ENCODE peak calls at places on chromosomes 4 and X, in six cellular contexts. D is right lobe of liver, Z is fibroblast of pulmonary artery, X is breast epithelium, G is prostate gland, S is foreskin fibroblast. J is an unnamed sample.

GRCh38 chr4:2735869-2736268 is 20.3 kb downstream of the TNIP2 start:
- DNase-seq in D (no peak), Z (no peak), X (no peak), G (no peak), S (no peak), J (no peak)

GRCh38 chr4:121510260-121510942 is 129.6 kb upstream of the QRFPR start:
- DNase-seq in D (no peak), Z (no peak), X (no peak), G (no peak), S (no peak), J (no peak)

GRCh38 chrX:71661919-71662318 is 5.4 kb upstream of the LOC101059915 start:
- DNase-seq in D (no peak), Z (no peak), X (no peak), G (no peak), S (no peak), J (no peak)

GRCh38 chr4:16764622-16765021 is 133.8 kb downstream of the LDB2 start:
- DNase-seq in D (no peak), Z (peak; percentile 33), X (no peak), G (no peak), S (peak; percentile 22), J (no peak)

GRCh38 chr4:7055990-7056325 is 11.9 kb downstream of the GRPEL1 start:
- DNase-seq in D (no peak), Z (no peak), X (no peak), G (no peak), S (no peak), J (no peak)

GRCh38 chr4:164807611-164808010 is 53.7 kb downstream of the SMIM31 start:
- DNase-seq in D (no peak), Z (no peak), X (no peak), G (no peak), S (no peak), J (no peak)

GRCh38 chrX:77426811-77427210 is 20.4 kb upstream of the FGF16 start:
- DNase-seq in D (no peak), Z (peak; percentile 51), X (no peak), G (no peak), S (peak; percentile 51), J (no peak)

GRCh38 chr4:71616168-71616811 is 167.6 kb downstream of the GC start:
- DNase-seq in D (no peak), Z (no peak), X (no peak), G (no peak), S (no peak), J (no peak)

GRCh38 chrX:100798815-100799214 is 21.4 kb upstream of the CSTF2 start:
- DNase-seq in D (no peak), Z (no peak), X (no peak), G (no peak), S (no peak), J (no peak)

GRCh38 chr4:79177388-79177787 is 148.5 kb downstream of the NAA11 start:
- DNase-seq in D (no peak), Z (no peak), X (no peak), G (no peak), S (no peak), J (no peak)

GRCh38 chr4:54384563-54384962 is 155.5 kb downstream of the PDGFRA start:
- DNase-seq in D (no peak), Z (peak; percentile 57), X (peak; percentile 19), G (no peak), S (peak; percentile 77), J (peak; percentile 15)

GRCh38 chrX:80808854-80809493 is 703 bp downstream of the BRWD3 start:
- DNase-seq in D (peak; percentile 45), Z (no peak), X (peak; percentile 19), G (peak; percentile 11), S (peak; percentile 19), J (peak; percentile 34)

GRCh38 chr4:180794352-180794751 is 1448.8 kb upstream of the TENM3 start:
- DNase-seq in D (no peak), Z (peak; percentile 24), X (no peak), G (no peak), S (no peak), J (no peak)

GRCh38 chr4:78889955-78890354 is 49.3 kb downstream of the PAQR3 start:
- DNase-seq in D (no peak), Z (no peak), X (no peak), G (no peak), S (no peak), J (no peak)

GRCh38 chrX:38870386-38870895 is 69.2 kb downstream of the MID1IP1 start:
- DNase-seq in D (no peak), Z (no peak), X (no peak), G (no peak), S (no peak), J (peak; percentile 66)

GRCh38 chr4:71689822-71690221 is 94.1 kb downstream of the GC start:
- DNase-seq in D (no peak), Z (peak; percentile 23), X (no peak), G (no peak), S (no peak), J (no peak)

GRCh38 chrX:13938766-13939530 is 90.7 kb downstream of the GEMIN8 start:
- DNase-seq in D (no peak), Z (no peak), X (no peak), G (no peak), S (no peak), J (no peak)

GRCh38 chr4:100517864-100518341 is at the start of gene EMCN:
- DNase-seq in D (no peak), Z (peak; percentile 79), X (no peak), G (no peak), S (peak; percentile 11), J (no peak)

GRCh38 chr4:85824166-85824945 is 349.4 kb downstream of the ARHGAP24 start:
- DNase-seq in D (no peak), Z (no peak), X (no peak), G (no peak), S (no peak), J (no peak)

GRCh38 chrX:110683925-110684324 is 111.7 kb downstream of the CHRDL1 start:
- DNase-seq in D (no peak), Z (no peak), X (no peak), G (no peak), S (no peak), J (no peak)

GRCh38 chr4:32985256-32985655 is 2265.1 kb downstream of the PCDH7 start:
- DNase-seq in D (no peak), Z (peak; percentile 66), X (no peak), G (no peak), S (peak; percentile 80), J (no peak)

GRCh38 chrX:27915617-27916016 is 65.6 kb downstream of the DCAF8L1 start:
- DNase-seq in D (no peak), Z (peak; percentile 42), X (no peak), G (no peak), S (peak; percentile 17), J (no peak)

GRCh38 chr4:170675568-170676262 is 586.0 kb upstream of the AADAT start:
- DNase-seq in D (no peak), Z (peak; percentile 18), X (no peak), G (no peak), S (peak; percentile 14), J (no peak)

GRCh38 chrX:149487292-149487691 is 17.8 kb downstream of the IDS start:
- DNase-seq in D (no peak), Z (no peak), X (no peak), G (no peak), S (no peak), J (no peak)

GRCh38 chr4:149885896-149886295 is 70.3 kb upstream of the IQCM start:
- DNase-seq in D (no peak), Z (peak; percentile 38), X (no peak), G (no peak), S (peak; percentile 62), J (no peak)

GRCh38 chr4:114281561-114281960 is 302.1 kb upstream of the ARSJ start:
- DNase-seq in D (no peak), Z (peak; percentile 87), X (no peak), G (no peak), S (peak; percentile 77), J (no peak)

GRCh38 chr4:109665783-109666455 is 37.3 kb downstream of the CASP6 start:
- DNase-seq in D (no peak), Z (no peak), X (no peak), G (no peak), S (no peak), J (no peak)

GRCh38 chr4:7715251-7716014 is 224.2 kb downstream of the AFAP1 start:
- DNase-seq in D (no peak), Z (no peak), X (no peak), G (no peak), S (no peak), J (no peak)

GRCh38 chr4:3783691-3784306 is 17.6 kb downstream of the ADRA2C start:
- DNase-seq in D (no peak), Z (no peak), X (no peak), G (no peak), S (no peak), J (peak; percentile 69)
- TF ChIP-seq CTCF in D (peak; percentile 51), Z (no peak), X (no peak), G (no peak), S (peak; percentile 10), J (peak; percentile 43)

GRCh38 chr4:1050486-1051213 is 39.2 kb downstream of the FGFRL1 start:
- DNase-seq in D (no peak), Z (no peak), X (no peak), G (no peak), S (no peak), J (no peak)
- TF ChIP-seq CTCF in D (peak; percentile 21), Z (no peak), X (no peak), G (no peak), S (peak; percentile 18), J (no peak)

DNA sequence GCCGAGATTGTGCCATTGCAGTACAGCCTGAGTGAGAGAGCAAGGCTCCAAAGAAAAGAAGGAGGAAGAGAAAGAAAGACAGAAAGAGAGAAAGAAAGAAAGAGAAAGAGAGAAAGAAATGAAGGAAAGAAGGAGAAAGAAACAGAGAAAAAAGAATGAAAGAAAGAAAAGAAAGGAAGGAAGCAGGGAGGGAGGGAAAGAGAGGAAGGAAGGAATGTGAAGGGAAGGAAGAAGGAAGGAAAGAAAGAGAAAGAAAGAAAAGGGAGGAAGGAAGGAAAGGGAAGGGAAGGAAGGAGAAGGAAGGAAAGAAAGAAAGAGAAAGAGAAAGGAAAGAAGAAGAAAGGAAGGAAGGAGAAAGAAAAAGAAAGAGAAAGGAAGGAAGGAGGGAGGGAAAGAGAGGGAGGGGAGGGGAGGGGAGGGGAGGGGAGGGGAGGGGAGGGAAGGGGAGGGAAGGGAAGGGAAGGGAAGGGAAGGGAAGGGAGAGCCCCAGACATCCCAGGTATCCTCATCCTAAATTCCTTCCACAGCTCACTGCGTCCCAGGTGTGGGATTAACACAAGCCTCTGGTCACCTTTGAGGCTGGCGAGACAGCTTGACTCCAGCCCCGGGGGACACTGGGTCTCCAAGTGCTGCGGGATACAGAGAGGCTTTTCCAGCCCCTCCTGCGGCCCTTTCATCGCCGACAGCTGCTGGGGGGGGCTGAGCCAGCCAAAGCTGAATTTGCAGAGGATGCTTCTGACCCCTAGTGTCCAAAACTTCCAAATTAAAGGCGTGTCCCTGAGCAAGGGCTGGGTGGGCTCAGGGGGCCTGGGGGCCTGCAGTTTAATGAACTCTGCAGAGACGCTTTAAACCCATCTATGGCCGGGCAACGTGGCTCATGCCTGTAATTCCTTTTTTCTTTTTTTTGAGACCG is 24.2 kb upstream of the CSF2RA start:
- DNase-seq in D (no peak), Z (no peak), X (no peak), G (no peak), S (no peak), J (peak; percentile 20)
- TF ChIP-seq CTCF in D (no peak), Z (no peak), X (no peak), G (no peak), S (peak; percentile 22), J (no peak)

DNA sequence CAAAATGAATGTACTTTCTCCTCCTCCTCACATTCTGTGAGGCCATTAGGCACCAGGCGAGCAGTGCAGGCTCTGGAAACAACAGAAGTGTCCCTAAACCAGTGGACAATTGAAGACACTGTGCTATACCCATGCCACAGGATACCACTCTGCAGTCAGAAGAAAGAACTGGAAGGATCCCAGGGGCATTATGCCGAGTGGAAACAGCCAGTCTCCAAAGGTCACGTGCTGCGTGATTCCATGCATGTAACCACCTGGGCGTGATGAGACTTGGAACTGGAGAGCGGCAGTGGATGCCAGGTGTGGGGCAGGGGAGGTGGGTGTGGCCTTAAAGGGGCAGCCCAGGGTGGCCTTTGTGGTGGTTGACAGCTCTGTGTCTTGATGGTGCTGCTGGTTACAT is 139.4 kb downstream of the EVC2 start:
- DNase-seq in D (no peak), Z (no peak), X (no peak), G (no peak), S (no peak), J (no peak)
- TF ChIP-seq CTCF in D (no peak), Z (no peak), X (no peak), G (no peak), S (no peak), J (no peak)